ENCODE peak calls at places on chromosomes 3 and 15, in seven cellular contexts. I, T, C, N, V, B and Q are unnamed samples.

GRCh38 chr3:45026957-45027356 is 854 bp downstream of the CLEC3B start:
- DNase-seq in I (peak; percentile 93), T (peak; percentile 54), C (no peak), N (peak; percentile 43), V (no peak), B (peak; percentile 94), Q (no peak)

GRCh38 chr15:86906406-86906805 is 826.7 kb downstream of the AGBL1 start:
- DNase-seq in I (no peak), T (no peak), C (no peak), N (no peak), V (no peak), B (no peak), Q (no peak)

GRCh38 chr15:39743611-39744010 is 39.0 kb downstream of the FSIP1 start:
- DNase-seq in I (no peak), T (no peak), C (no peak), N (no peak), V (no peak), B (no peak), Q (no peak)

GRCh38 chr3:29329986-29330514 is 49.2 kb downstream of the RBMS3 start:
- DNase-seq in I (no peak), T (no peak), C (no peak), N (no peak), V (no peak), B (no peak), Q (no peak)

GRCh38 chr15:68697711-68698690 is 119.2 kb downstream of the CORO2B start:
- DNase-seq in I (no peak), T (no peak), C (no peak), N (no peak), V (no peak), B (no peak), Q (no peak)

GRCh38 chr3:82376883-82377282 is 615.4 kb upstream of the GBE1 start:
- DNase-seq in I (no peak), T (no peak), C (no peak), N (no peak), V (no peak), B (no peak), Q (no peak)

GRCh38 chr3:126937533-126938432 is 45.1 kb upstream of the PLXNA1 start:
- DNase-seq in I (no peak), T (no peak), C (peak; percentile 27), N (peak; percentile 36), V (no peak), B (no peak), Q (no peak)

GRCh38 chr3:45939341-45939771 is 3.9 kb upstream of the CXCR6 start:
- DNase-seq in I (no peak), T (no peak), C (no peak), N (no peak), V (no peak), B (no peak), Q (no peak)

GRCh38 chr3:55885721-55886120 is 398.6 kb upstream of the WNT5A start:
- DNase-seq in I (no peak), T (no peak), C (no peak), N (no peak), V (peak; percentile 76), B (no peak), Q (no peak)

GRCh38 chr3:175426805-175427204 is 567.7 kb downstream of the NAALADL2 start:
- DNase-seq in I (no peak), T (no peak), C (no peak), N (no peak), V (no peak), B (no peak), Q (no peak)

GRCh38 chr3:45329779-45330305 is 58.5 kb upstream of the LARS2 start:
- DNase-seq in I (no peak), T (no peak), C (no peak), N (no peak), V (no peak), B (no peak), Q (no peak)

GRCh38 chr3:140128217-140129137 is 193.5 kb downstream of the CLSTN2 start:
- DNase-seq in I (peak; percentile 63), T (no peak), C (peak; percentile 70), N (no peak), V (peak; percentile 68), B (no peak), Q (peak; percentile 60)

GRCh38 chr15:68335251-68335650 is 57.7 kb downstream of the FEM1B start:
- DNase-seq in I (no peak), T (no peak), C (no peak), N (peak; percentile 46), V (no peak), B (no peak), Q (no peak)

GRCh38 chr3:128415773-128416577 is 50.7 kb downstream of the DNAJB8 start:
- DNase-seq in I (no peak), T (no peak), C (no peak), N (no peak), V (no peak), B (no peak), Q (no peak)

GRCh38 chr15:63605816-63606215 is 8.6 kb downstream of the FBXL22 start:
- DNase-seq in I (no peak), T (no peak), C (no peak), N (no peak), V (no peak), B (no peak), Q (no peak)

GRCh38 chr3:13879946-13880810 is at the start of gene WNT7A:
- DNase-seq in I (no peak), T (no peak), C (peak; percentile 74), N (peak; percentile 10), V (peak; percentile 52), B (peak; percentile 75), Q (peak; percentile 27)

GRCh38 chr15:100759698-100760356 is 119.8 kb upstream of the ALDH1A3 start:
- DNase-seq in I (peak; percentile 26), T (no peak), C (no peak), N (no peak), V (no peak), B (no peak), Q (no peak)

GRCh38 chr3:88369767-88370166 is 220.0 kb downstream of the C3orf38 start:
- DNase-seq in I (no peak), T (no peak), C (no peak), N (no peak), V (no peak), B (no peak), Q (no peak)

GRCh38 chr3:82938821-82939328 is 1177.4 kb upstream of the GBE1 start:
- DNase-seq in I (peak; percentile 42), T (no peak), C (no peak), N (peak; percentile 9), V (no peak), B (peak; percentile 55), Q (no peak)

GRCh38 chr15:85865070-85865684 is 70.5 kb upstream of the KLHL25 start:
- DNase-seq in I (no peak), T (no peak), C (peak; percentile 73), N (peak; percentile 46), V (peak; percentile 70), B (no peak), Q (peak; percentile 53)

GRCh38 chr3:25291524-25291923 is 136.5 kb upstream of the RARB start:
- DNase-seq in I (no peak), T (no peak), C (no peak), N (no peak), V (no peak), B (no peak), Q (no peak)

GRCh38 chr3:168272343-168272984 is 176.7 kb upstream of the GOLIM4 start:
- DNase-seq in I (no peak), T (no peak), C (no peak), N (no peak), V (no peak), B (no peak), Q (no peak)

GRCh38 chr15:95341686-95342085 is 988.8 kb upstream of the NR2F2 start:
- DNase-seq in I (no peak), T (no peak), C (no peak), N (no peak), V (no peak), B (no peak), Q (no peak)

GRCh38 chr3:43481325-43481860 is 140.4 kb downstream of the ANO10 start:
- DNase-seq in I (no peak), T (no peak), C (no peak), N (no peak), V (no peak), B (no peak), Q (no peak)

GRCh38 chr15:29792426-29793159 is 29.7 kb downstream of the TJP1 start:
- DNase-seq in I (no peak), T (no peak), C (no peak), N (no peak), V (no peak), B (no peak), Q (no peak)

GRCh38 chr3:42398080-42398479 is 12.3 kb downstream of the LYZL4 start:
- DNase-seq in I (no peak), T (no peak), C (no peak), N (no peak), V (no peak), B (no peak), Q (no peak)

GRCh38 chr3:129461461-129462146 is 21.6 kb downstream of the IFT122 start:
- DNase-seq in I (no peak), T (no peak), C (no peak), N (no peak), V (no peak), B (no peak), Q (no peak)

GRCh38 chr3:143821862-143822261 is 26.4 kb downstream of the SLC9A9 start:
- DNase-seq in I (no peak), T (no peak), C (no peak), N (no peak), V (no peak), B (no peak), Q (no peak)
- H3K4me1 ChIP-seq in I (no peaks in the 10 kb centered on the region), T (peaks cover 2% of the 10 kb centered on the region), C (no peaks in the 10 kb centered on the region), N (no peaks in the 10 kb centered on the region), V (no peaks in the 10 kb centered on the region), B (no peaks in the 10 kb centered on the region), Q (no peaks in the 10 kb centered on the region)

GRCh38 chr3:11221818-11222217 is 50.4 kb upstream of the ATG7 start:
- DNase-seq in I (no peak), T (no peak), C (no peak), N (no peak), V (no peak), B (no peak), Q (no peak)
- TF ChIP-seq CTCF in I (peak; percentile 14), T (no peak), C (no peak), N (no peak), V (peak; percentile 28), B (no peak), Q (no peak)

DNA sequence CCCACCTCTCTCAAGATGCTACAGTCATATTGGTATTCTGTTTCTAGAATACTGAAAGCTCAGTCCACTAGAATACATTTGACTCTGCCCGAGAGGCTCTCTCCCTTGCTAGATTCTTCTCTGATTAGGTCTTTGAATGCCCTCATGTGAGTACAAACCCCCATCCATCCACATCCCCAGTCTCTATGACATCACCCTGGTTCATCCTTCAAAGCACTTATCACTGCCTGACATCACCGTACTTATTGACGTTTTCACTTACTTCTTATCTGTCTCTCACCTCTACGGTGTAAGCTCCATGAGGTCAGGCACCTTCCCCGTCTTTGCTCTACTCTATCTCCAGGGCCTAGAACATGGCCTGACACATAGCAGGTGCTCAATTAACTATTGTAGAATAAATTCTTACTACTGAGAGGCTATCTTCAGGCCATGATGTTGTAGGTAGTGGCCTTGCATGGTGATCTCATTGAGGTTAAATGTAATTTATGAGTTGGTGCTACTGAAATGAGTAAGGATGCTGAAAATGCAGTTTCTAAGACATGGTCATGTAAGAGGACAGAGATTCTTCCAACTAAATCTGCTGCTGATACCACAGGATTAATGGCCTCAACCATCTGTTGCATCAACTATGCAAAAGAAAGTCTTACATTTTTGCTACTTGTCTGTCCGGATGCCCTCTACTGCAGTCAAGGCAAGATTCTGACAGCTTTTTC is 26.8 kb downstream of the EOGT start:
- DNase-seq in I (no peak), T (no peak), C (no peak), N (no peak), V (no peak), B (no peak), Q (no peak)
- H3K4me1 ChIP-seq in I (no peaks in the 10 kb centered on the region), T (no peaks in the 10 kb centered on the region), C (no peaks in the 10 kb centered on the region), N (no peaks in the 10 kb centered on the region), V (no peaks in the 10 kb centered on the region), B (no peaks in the 10 kb centered on the region), Q (no peaks in the 10 kb centered on the region)

GRCh38 chr3:136545664-136546266 is 206.4 kb downstream of the STAG1 start:
- DNase-seq in I (no peak), T (no peak), C (no peak), N (no peak), V (peak; percentile 41), B (no peak), Q (no peak)
- TF ChIP-seq CTCF in I (peak; percentile 25), T (no peak), C (peak; percentile 24), N (no peak), V (peak; percentile 53), B (peak; percentile 38), Q (no peak)